ENCODE peak calls at places on chromosomes 11 and 22, in four cellular contexts. B, A, L and I are unnamed samples.

GRCh38 chr22:33112606-33113005 is 54.4 kb upstream of the SYN3 start:
- DNase-seq in B (no peak), A (no peak), L (no peak), I (no peak)

GRCh38 chr11:74925281-74925680 is 23.6 kb downstream of the XRRA1 start:
- DNase-seq in B (no peak), A (no peak), L (no peak), I (no peak)

GRCh38 chr11:90646266-90646665 is 423.4 kb upstream of the CHORDC1 start:
- DNase-seq in B (no peak), A (no peak), L (no peak), I (no peak)

GRCh38 chr11:22343411-22344032 is 5.3 kb downstream of the SLC17A6 start:
- DNase-seq in B (no peak), A (peak; percentile 21), L (no peak), I (no peak)

GRCh38 chr11:98194611-98195010 is 826.1 kb upstream of the CNTN5 start:
- DNase-seq in B (no peak), A (no peak), L (no peak), I (no peak)

GRCh38 chr22:29143848-29144785 is 61.6 kb upstream of the EMID1 start:
- DNase-seq in B (no peak), A (no peak), L (no peak), I (peak; percentile 53)

GRCh38 chr11:106950067-106950491 is 68.2 kb downstream of the GUCY1A2 start:
- DNase-seq in B (no peak), A (no peak), L (no peak), I (no peak)

GRCh38 chr11:65078151-65078550 is 5.7 kb downstream of the CDCA5 start:
- DNase-seq in B (peak; percentile 62), A (peak; percentile 65), L (no peak), I (no peak)

GRCh38 chr11:77142091-77142975 is 14.3 kb downstream of the MYO7A start:
- DNase-seq in B (no peak), A (no peak), L (no peak), I (no peak)

GRCh38 chr22:31821572-31821971 is 67.8 kb downstream of the DEPDC5 start:
- DNase-seq in B (no peak), A (no peak), L (no peak), I (no peak)

GRCh38 chr11:34632105-34632780 is 11.3 kb downstream of the EHF start:
- DNase-seq in B (no peak), A (no peak), L (peak; percentile 75), I (no peak)

GRCh38 chr22:21003782-21004181 is 1.9 kb upstream of the THAP7 start:
- DNase-seq in B (no peak), A (no peak), L (no peak), I (no peak)

GRCh38 chr22:23067023-23067650 is 3.2 kb upstream of the GNAZ start:
- DNase-seq in B (no peak), A (peak; percentile 2), L (no peak), I (peak; percentile 55)

GRCh38 chr11:86438685-86439084 is 64.0 kb downstream of the CCDC81 start:
- DNase-seq in B (no peak), A (no peak), L (no peak), I (no peak)

GRCh38 chr22:50260801-50261614 is 475 bp downstream of the MAPK12 start:
- DNase-seq in B (no peak), A (no peak), L (peak; percentile 28), I (no peak)

GRCh38 chr11:107054391-107054790 is 36.1 kb upstream of the GUCY1A2 start:
- DNase-seq in B (no peak), A (no peak), L (no peak), I (no peak)

GRCh38 chr22:19869497-19870152 is 15.0 kb upstream of the GNB1L start:
- DNase-seq in B (no peak), A (no peak), L (no peak), I (peak; percentile 45)

GRCh38 chr11:44379141-44380008 is 69.4 kb upstream of the ALX4 start:
- DNase-seq in B (no peak), A (no peak), L (no peak), I (no peak)

GRCh38 chr11:16981651-16982194 is 32.5 kb downstream of the PLEKHA7 start:
- DNase-seq in B (no peak), A (no peak), L (peak; percentile 87), I (no peak)

GRCh38 chr11:76054330-76054729 is 152.0 kb downstream of the WNT11 start:
- DNase-seq in B (no peak), A (no peak), L (no peak), I (no peak)

GRCh38 chr22:18005201-18005926 is 19.0 kb downstream of the MICAL3 start:
- DNase-seq in B (no peak), A (no peak), L (no peak), I (no peak)

GRCh38 chr11:47983464-47984397 is 3.4 kb downstream of the PTPRJ start:
- DNase-seq in B (no peak), A (no peak), L (no peak), I (no peak)

GRCh38 chr22:26514419-26515161 is 2.3 kb upstream of the TFIP11 start:
- DNase-seq in B (no peak), A (no peak), L (no peak), I (no peak)

GRCh38 chr22:29724843-29725242 is 5.0 kb downstream of the CABP7 start:
- DNase-seq in B (no peak), A (no peak), L (no peak), I (no peak)

GRCh38 chr11:114044042-114044871 is 15.3 kb upstream of the ZBTB16 start:
- DNase-seq in B (no peak), A (no peak), L (no peak), I (no peak)

GRCh38 chr22:37802310-37803194 is 5.2 kb upstream of the GCAT start:
- DNase-seq in B (no peak), A (peak; percentile 63), L (peak; percentile 63), I (peak; percentile 83)

GRCh38 chr11:44623321-44623715 is 57.9 kb downstream of the CD82 start:
- DNase-seq in B (no peak), A (no peak), L (no peak), I (peak; percentile 55)

GRCh38 chr11:131897247-131897646 is 526.8 kb downstream of the NTM start:
- DNase-seq in B (no peak), A (no peak), L (no peak), I (no peak)

GRCh38 chr11:113137735-113138529 is 176.5 kb upstream of the TTC12 start:
- DNase-seq in B (no peak), A (peak; percentile 46), L (peak; percentile 46), I (no peak)

GRCh38 chr11:3150726-3151125 is 14.4 kb downstream of the OSBPL5 start:
- DNase-seq in B (no peak), A (no peak), L (no peak), I (no peak)

GRCh38 chr11:69356703-69357457 is 62.9 kb downstream of the MYEOV start:
- DNase-seq in B (no peak), A (no peak), L (no peak), I (no peak)

GRCh38 chr22:20239063-20239950 is 28.8 kb downstream of the RTN4R start:
- DNase-seq in B (no peak), A (no peak), L (no peak), I (no peak)

GRCh38 chr22:29023172-29023796 is 38.3 kb downstream of the C22orf31 start:
- DNase-seq in B (no peak), A (no peak), L (no peak), I (no peak)